ENCODE peak calls at places on chromosomes 11 and 22, in five cellular contexts. One of them, this sample, is unnamed.
A peak's percentile ranks its signal among the peaks of the same experiment; 100 is the strongest.

GRCh38 chr11:60485987-60486386 is 6.6 kb upstream of the MS4A12 start:
- DNase-seq in IMR-90: no peak
- DNase-seq in cardiac muscle cell: no peak
- DNase-seq in esophagus squamous epithelium: no peak
- DNase-seq in skeletal muscle cell: no peak
- DNase-seq in this sample: no peak

GRCh38 chr11:61158691-61159381 is 2.4 kb downstream of the VPS37C start:
- DNase-seq in cardiac muscle cell: peak; percentile 60
- DNase-seq in esophagus squamous epithelium: no peak
- DNase-seq in skeletal muscle cell: peak; percentile 17
- DNase-seq in IMR-90: peak; percentile 89
- DNase-seq in this sample: peak; percentile 29

GRCh38 chr11:68689737-68690625 is 5.6 kb downstream of the GAL start:
- DNase-seq in esophagus squamous epithelium: no peak
- DNase-seq in IMR-90: no peak
- DNase-seq in cardiac muscle cell: no peak
- DNase-seq in skeletal muscle cell: no peak
- DNase-seq in this sample: no peak

GRCh38 chr11:129933866-129934265 is 38.5 kb upstream of the NFRKB start:
- DNase-seq in IMR-90: no peak
- DNase-seq in esophagus squamous epithelium: no peak
- DNase-seq in skeletal muscle cell: no peak
- DNase-seq in cardiac muscle cell: no peak
- DNase-seq in this sample: no peak

GRCh38 chr11:115377882-115378296 is 126.3 kb downstream of the CADM1 start:
- DNase-seq in IMR-90: peak; percentile 60
- DNase-seq in cardiac muscle cell: no peak
- DNase-seq in esophagus squamous epithelium: no peak
- DNase-seq in skeletal muscle cell: no peak
- DNase-seq in this sample: no peak

GRCh38 chr22:35995345-35995744 is 33.3 kb downstream of the RBFOX2 start:
- DNase-seq in skeletal muscle cell: peak; percentile 48
- DNase-seq in cardiac muscle cell: no peak
- DNase-seq in esophagus squamous epithelium: no peak
- DNase-seq in IMR-90: peak; percentile 70
- DNase-seq in this sample: no peak

GRCh38 chr11:12098601-12099000 is 11.8 kb upstream of the MICAL2 start:
- DNase-seq in IMR-90: no peak
- DNase-seq in cardiac muscle cell: no peak
- DNase-seq in skeletal muscle cell: no peak
- DNase-seq in esophagus squamous epithelium: no peak
- DNase-seq in this sample: no peak

GRCh38 chr11:80783561-80783960 is 1342.7 kb upstream of the TENM4 start:
- DNase-seq in IMR-90: no peak
- DNase-seq in cardiac muscle cell: no peak
- DNase-seq in esophagus squamous epithelium: no peak
- DNase-seq in skeletal muscle cell: no peak
- DNase-seq in this sample: no peak

GRCh38 chr11:84722583-84723108 is 904.5 kb downstream of the DLG2 start:
- DNase-seq in cardiac muscle cell: no peak
- DNase-seq in skeletal muscle cell: no peak
- DNase-seq in esophagus squamous epithelium: no peak
- DNase-seq in IMR-90: no peak
- DNase-seq in this sample: no peak

GRCh38 chr11:102026217-102026616 is 21.0 kb upstream of the CFAP300 start:
- DNase-seq in IMR-90: no peak
- DNase-seq in cardiac muscle cell: no peak
- DNase-seq in esophagus squamous epithelium: no peak
- DNase-seq in skeletal muscle cell: no peak
- DNase-seq in this sample: no peak

GRCh38 chr11:63282579-63282978 is 39.2 kb upstream of the SLC22A25 start:
- DNase-seq in skeletal muscle cell: no peak
- DNase-seq in cardiac muscle cell: no peak
- DNase-seq in esophagus squamous epithelium: no peak
- DNase-seq in IMR-90: no peak
- DNase-seq in this sample: no peak

GRCh38 chr11:105334025-105334714 is 194.6 kb upstream of the CARD18 start:
- DNase-seq in esophagus squamous epithelium: no peak
- DNase-seq in skeletal muscle cell: no peak
- DNase-seq in cardiac muscle cell: no peak
- DNase-seq in IMR-90: no peak
- DNase-seq in this sample: no peak

GRCh38 chr11:109490953-109491733 is 69.2 kb downstream of the C11orf87 start:
- DNase-seq in IMR-90: peak; percentile 5
- DNase-seq in esophagus squamous epithelium: no peak
- DNase-seq in skeletal muscle cell: no peak
- DNase-seq in cardiac muscle cell: peak; percentile 16
- DNase-seq in this sample: peak; percentile 2

GRCh38 chr11:44865866-44866272 is 84.8 kb downstream of the TP53I11 start:
- DNase-seq in cardiac muscle cell: no peak
- DNase-seq in esophagus squamous epithelium: no peak
- DNase-seq in IMR-90: no peak
- DNase-seq in skeletal muscle cell: no peak
- DNase-seq in this sample: no peak

GRCh38 chr11:78654071-78654470 is 79.4 kb upstream of the NARS2 start:
- DNase-seq in skeletal muscle cell: no peak
- DNase-seq in cardiac muscle cell: no peak
- DNase-seq in IMR-90: no peak
- DNase-seq in esophagus squamous epithelium: no peak
- DNase-seq in this sample: peak; percentile 80

GRCh38 chr11:75303544-75304224 is 47.8 kb downstream of the ARRB1 start:
- DNase-seq in IMR-90: no peak
- DNase-seq in skeletal muscle cell: no peak
- DNase-seq in esophagus squamous epithelium: no peak
- DNase-seq in cardiac muscle cell: no peak
- DNase-seq in this sample: no peak

GRCh38 chr22:49512471-49512870 is 315.2 kb downstream of the BRD1 start:
- DNase-seq in cardiac muscle cell: no peak
- DNase-seq in esophagus squamous epithelium: no peak
- DNase-seq in skeletal muscle cell: no peak
- DNase-seq in IMR-90: no peak
- DNase-seq in this sample: no peak

GRCh38 chr22:49514211-49514610 is 313.5 kb downstream of the BRD1 start:
- DNase-seq in IMR-90: no peak
- DNase-seq in skeletal muscle cell: no peak
- DNase-seq in esophagus squamous epithelium: no peak
- DNase-seq in cardiac muscle cell: no peak
- DNase-seq in this sample: no peak

GRCh38 chr22:49515486-49515885 is 312.2 kb downstream of the BRD1 start:
- DNase-seq in cardiac muscle cell: no peak
- DNase-seq in IMR-90: no peak
- DNase-seq in esophagus squamous epithelium: no peak
- DNase-seq in skeletal muscle cell: no peak
- DNase-seq in this sample: no peak

GRCh38 chr22:49513358-49513851 is 314.3 kb downstream of the BRD1 start:
- DNase-seq in IMR-90: no peak
- DNase-seq in skeletal muscle cell: no peak
- DNase-seq in esophagus squamous epithelium: no peak
- DNase-seq in cardiac muscle cell: no peak
- DNase-seq in this sample: no peak

GRCh38 chr22:49514656-49515055 is 313.0 kb downstream of the BRD1 start:
- DNase-seq in IMR-90: no peak
- DNase-seq in cardiac muscle cell: no peak
- DNase-seq in skeletal muscle cell: no peak
- DNase-seq in esophagus squamous epithelium: no peak
- DNase-seq in this sample: no peak
- H3K4me3 ChIP-seq in IMR-90: no peak overlapping the region
- H3K4me3 ChIP-seq in cardiac muscle cell: no peak overlapping the region
- H3K4me3 ChIP-seq in skeletal muscle cell: no peak overlapping the region
- H3K4me3 ChIP-seq in esophagus squamous epithelium: no peak overlapping the region
- H3K4me3 ChIP-seq in this sample: no peak overlapping the region

GRCh38 chr11:7490535-7490934 is 5.2 kb downstream of the OLFML1 start:
- DNase-seq in esophagus squamous epithelium: no peak
- DNase-seq in cardiac muscle cell: peak; percentile 45
- DNase-seq in skeletal muscle cell: no peak
- DNase-seq in IMR-90: no peak
- DNase-seq in this sample: no peak
- H3K4me3 ChIP-seq in esophagus squamous epithelium: no peak overlapping the region
- H3K4me3 ChIP-seq in cardiac muscle cell: no peak overlapping the region
- H3K4me3 ChIP-seq in skeletal muscle cell: no peak overlapping the region
- H3K4me3 ChIP-seq in IMR-90: no peak overlapping the region
- H3K4me3 ChIP-seq in this sample: no peak overlapping the region

GRCh38 chr11:119055901-119056300 is 1.1 kb downstream of the HYOU1 start:
- DNase-seq in skeletal muscle cell: no peak
- DNase-seq in IMR-90: peak; percentile 37
- DNase-seq in esophagus squamous epithelium: no peak
- DNase-seq in cardiac muscle cell: peak; percentile 25
- DNase-seq in this sample: no peak
- H3K4me3 ChIP-seq in skeletal muscle cell: peak overlapping the region; percentile 87
- H3K4me3 ChIP-seq in IMR-90: peak overlapping the region; percentile 87
- H3K4me3 ChIP-seq in esophagus squamous epithelium: peak overlapping the region; percentile 99
- H3K4me3 ChIP-seq in cardiac muscle cell: peak overlapping the region; percentile 99
- H3K4me3 ChIP-seq in this sample: peak overlapping the region; percentile 81

DNA sequence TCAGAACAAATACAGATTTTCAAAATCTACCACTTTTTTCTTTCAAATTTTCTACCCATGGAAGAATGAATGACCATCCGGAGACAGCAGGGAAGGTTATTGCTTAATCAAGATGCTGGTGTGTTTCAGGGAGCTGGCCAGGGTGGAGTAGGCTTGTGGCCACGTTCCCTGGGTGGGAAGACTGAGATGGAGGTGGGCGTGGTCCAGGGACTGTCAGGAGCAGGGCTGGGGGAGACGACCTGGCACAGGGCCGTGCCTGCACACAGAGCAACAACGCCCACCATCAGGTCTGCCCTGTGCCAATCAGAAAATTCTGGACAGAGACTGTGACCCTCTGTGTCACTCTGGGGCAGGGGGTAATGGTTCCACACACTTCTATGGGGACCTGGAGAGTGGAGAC is 7.1 kb upstream of the APOBEC3H start:
- DNase-seq in skeletal muscle cell: no peak
- DNase-seq in IMR-90: no peak
- DNase-seq in cardiac muscle cell: no peak
- DNase-seq in esophagus squamous epithelium: no peak
- DNase-seq in this sample: no peak
- H3K4me3 ChIP-seq in skeletal muscle cell: no peak overlapping the region
- H3K4me3 ChIP-seq in IMR-90: no peak overlapping the region
- H3K4me3 ChIP-seq in cardiac muscle cell: no peak overlapping the region
- H3K4me3 ChIP-seq in esophagus squamous epithelium: no peak overlapping the region
- H3K4me3 ChIP-seq in this sample: no peak overlapping the region

GRCh38 chr11:19929147-19929546 is 216.5 kb downstream of the NAV2 start:
- DNase-seq in IMR-90: no peak
- DNase-seq in skeletal muscle cell: no peak
- DNase-seq in cardiac muscle cell: no peak
- DNase-seq in esophagus squamous epithelium: no peak
- DNase-seq in this sample: no peak

GRCh38 chr11:19933132-19933735 is 220.6 kb downstream of the NAV2 start:
- DNase-seq in esophagus squamous epithelium: no peak
- DNase-seq in cardiac muscle cell: no peak
- DNase-seq in skeletal muscle cell: no peak
- DNase-seq in IMR-90: no peak
- DNase-seq in this sample: no peak

GRCh38 chr11:19929655-19930054 is 217.0 kb downstream of the NAV2 start:
- DNase-seq in esophagus squamous epithelium: no peak
- DNase-seq in IMR-90: peak; percentile 63
- DNase-seq in cardiac muscle cell: no peak
- DNase-seq in skeletal muscle cell: no peak
- DNase-seq in this sample: no peak

GRCh38 chr11:19931768-19932369 is 219.2 kb downstream of the NAV2 start:
- DNase-seq in skeletal muscle cell: no peak
- DNase-seq in esophagus squamous epithelium: no peak
- DNase-seq in IMR-90: no peak
- DNase-seq in cardiac muscle cell: no peak
- DNase-seq in this sample: no peak

GRCh38 chr11:19931141-19931767 is 218.6 kb downstream of the NAV2 start:
- DNase-seq in skeletal muscle cell: no peak
- DNase-seq in cardiac muscle cell: peak; percentile 39
- DNase-seq in esophagus squamous epithelium: no peak
- DNase-seq in IMR-90: no peak
- DNase-seq in this sample: no peak
- H3K4me3 ChIP-seq in skeletal muscle cell: peak overlapping the region; percentile 1
- H3K4me3 ChIP-seq in cardiac muscle cell: no peak overlapping the region
- H3K4me3 ChIP-seq in esophagus squamous epithelium: peak overlapping the region; percentile 3
- H3K4me3 ChIP-seq in IMR-90: no peak overlapping the region
- H3K4me3 ChIP-seq in this sample: no peak overlapping the region